ENCODE peak calls at places on chromosomes 13 and 19, in eight cellular contexts. P is Caco-2, I is IMR-90, R is cardiac muscle cell, B is tibial artery, A is transverse colon, F is brain microvascular endothelial cell, U is sigmoid colon. H is an unnamed sample. For H3K36me3, the result is how much of the 10 kb centered on the place peaks cover.

GRCh38 chr13:31898383-31899071 is 133.0 kb upstream of the FRY start:
- DNase-seq in P (no peak), I (no peak), R (no peak), B (no peak), A (no peak), F (no peak), U (no peak), H (no peak)

GRCh38 chr13:33172400-33172799 is 113.2 kb downstream of the STARD13 start:
- DNase-seq in P (no peak), I (no peak), R (no peak), B (no peak), A (no peak), F (peak), U (no peak), H (peak)

GRCh38 chr13:31213681-31214289 is 14.0 kb downstream of the B3GLCT start:
- DNase-seq in P (no peak), I (peak), R (no peak), B (no peak), A (no peak), F (no peak), U (no peak), H (no peak)

GRCh38 chr19:45306040-45306439 is 16.6 kb downstream of the CKM start:
- DNase-seq in P (no peak), I (no peak), R (no peak), B (no peak), A (no peak), F (no peak), U (no peak), H (peak)

GRCh38 chr19:36115453-36116343 is at the start of gene TBCB:
- DNase-seq in P (no peak), I (peak), R (peak), B (no peak), A (peak), F (peak), U (peak), H (no peak)

GRCh38 chr19:23190341-23190740 is 59.9 kb downstream of the ZNF724 start:
- DNase-seq in P (no peak), I (no peak), R (no peak), B (no peak), A (no peak), F (no peak), U (no peak), H (no peak)

GRCh38 chr13:28991764-28992163 is 171.6 kb downstream of the MTUS2 start:
- DNase-seq in P (no peak), I (no peak), R (no peak), B (no peak), A (no peak), F (no peak), U (no peak), H (no peak)

GRCh38 chr19:5485286-5485636 is 30.0 kb downstream of the ZNRF4 start:
- DNase-seq in P (no peak), I (no peak), R (no peak), B (no peak), A (no peak), F (no peak), U (no peak), H (no peak)

GRCh38 chr19:2176336-2176994 is 12.7 kb downstream of the DOT1L start:
- DNase-seq in P (no peak), I (no peak), R (no peak), B (no peak), A (no peak), F (no peak), U (no peak), H (peak)

GRCh38 chr13:51590966-51591627 is 6.8 kb downstream of the WDFY2 start:
- DNase-seq in P (peak), I (peak), R (peak), B (no peak), A (no peak), F (peak), U (no peak), H (peak)

GRCh38 chr13:82647540-82647939 is 1234.7 kb downstream of the SLITRK1 start:
- DNase-seq in P (no peak), I (no peak), R (no peak), B (no peak), A (no peak), F (no peak), U (no peak), H (no peak)

GRCh38 chr19:44647144-44647543 is 3.4 kb downstream of the PVR start:
- DNase-seq in P (no peak), I (no peak), R (no peak), B (no peak), A (no peak), F (no peak), U (no peak), H (no peak)

GRCh38 chr19:5937550-5937949 is 23.5 kb downstream of the CAPS start:
- DNase-seq in P (no peak), I (no peak), R (no peak), B (no peak), A (no peak), F (no peak), U (no peak), H (no peak)

GRCh38 chr13:21576424-21576823 is 27.5 kb downstream of the MICU2 start:
- DNase-seq in P (no peak), I (peak), R (peak), B (no peak), A (no peak), F (no peak), U (no peak), H (no peak)

GRCh38 chr13:102960959-102961358 is 105.3 kb downstream of the SLC10A2 start:
- DNase-seq in P (no peak), I (no peak), R (no peak), B (no peak), A (no peak), F (no peak), U (no peak), H (no peak)

GRCh38 chr19:5934779-5935472 is 20.9 kb downstream of the CAPS start:
- DNase-seq in P (no peak), I (peak), R (peak), B (no peak), A (no peak), F (peak), U (no peak), H (no peak)

GRCh38 chr19:18756896-18757295 is 34.2 kb downstream of the COMP start:
- DNase-seq in P (no peak), I (no peak), R (no peak), B (no peak), A (no peak), F (no peak), U (no peak), H (peak)

GRCh38 chr19:6018786-6019185 is 40.8 kb upstream of the RANBP3 start:
- DNase-seq in P (no peak), I (no peak), R (no peak), B (no peak), A (no peak), F (no peak), U (peak), H (no peak)

GRCh38 chr13:31413531-31413930 is 213.8 kb downstream of the B3GLCT start:
- DNase-seq in P (no peak), I (no peak), R (no peak), B (no peak), A (no peak), F (no peak), U (no peak), H (no peak)

GRCh38 chr13:47463726-47464125 is 537.3 kb downstream of the SUCLA2 start:
- DNase-seq in P (no peak), I (peak), R (peak), B (no peak), A (no peak), F (peak), U (no peak), H (no peak)

GRCh38 chr13:55553736-55554135 is 1587.0 kb upstream of the PRR20A start:
- DNase-seq in P (no peak), I (no peak), R (no peak), B (no peak), A (no peak), F (no peak), U (no peak), H (no peak)

GRCh38 chr13:84413016-84413415 is 530.7 kb upstream of the SLITRK1 start:
- DNase-seq in P (no peak), I (no peak), R (no peak), B (no peak), A (no peak), F (no peak), U (no peak), H (no peak)

GRCh38 chr19:53019684-53020083 is 6.0 kb downstream of the ERVV-1 start:
- DNase-seq in P (no peak), I (no peak), R (peak), B (no peak), A (no peak), F (no peak), U (no peak), H (no peak)

GRCh38 chr19:17321655-17322489 is 12.5 kb downstream of the DDA1 start:
- DNase-seq in P (no peak), I (no peak), R (no peak), B (no peak), A (no peak), F (no peak), U (no peak), H (no peak)

GRCh38 chr13:102609696-102610095 is 12.9 kb downstream of the TPP2 start:
- DNase-seq in P (no peak), I (no peak), R (no peak), B (no peak), A (no peak), F (no peak), U (no peak), H (no peak)

DNA sequence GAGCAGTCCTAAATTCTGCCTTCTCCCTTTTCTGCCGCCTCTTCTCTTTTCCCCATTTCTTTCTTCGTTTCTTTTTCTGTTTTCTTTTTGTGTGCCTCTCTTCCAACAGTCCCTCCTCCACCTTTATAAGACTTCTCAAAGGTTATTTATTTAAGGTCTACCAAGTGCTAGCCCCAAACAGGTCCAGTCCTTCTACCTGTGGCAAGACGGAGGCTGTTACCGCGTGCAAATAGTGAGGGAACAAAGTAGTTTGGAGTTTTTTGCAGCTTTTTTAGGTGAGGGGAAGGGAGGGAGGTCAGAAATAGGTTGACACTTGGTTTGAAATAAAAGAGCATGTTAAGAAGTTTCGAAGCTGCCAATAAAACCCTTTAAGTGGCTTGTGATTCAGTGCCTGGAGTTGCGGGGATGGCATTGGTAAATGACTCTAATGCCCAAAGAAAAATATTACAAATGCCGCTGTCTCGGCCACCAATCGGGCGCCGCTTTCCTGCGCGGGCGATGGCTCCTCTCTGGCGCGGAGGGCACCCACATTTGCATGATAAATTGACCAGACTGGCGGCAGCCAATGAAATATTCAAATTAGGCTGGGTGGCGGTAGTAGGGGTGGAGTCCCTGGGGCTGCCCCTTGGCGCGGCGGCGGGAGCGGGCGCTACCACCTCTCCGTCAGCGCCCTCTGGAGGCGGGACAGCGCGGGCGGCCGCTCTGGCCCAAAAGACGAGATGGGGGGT is 7.5 kb upstream of the TSHZ3 start:
- DNase-seq in P (no peak), I (no peak), R (no peak), B (no peak), A (peak), F (no peak), U (no peak), H (no peak)
- TF ChIP-seq CTCF in P (peak), I (no peak), R (peak), B (peak), A (peak), F (peak), U (peak), H (peak)

GRCh38 chr13:24004971-24005370 is 107.7 kb upstream of the C1QTNF9B start:
- DNase-seq in P (no peak), I (no peak), R (no peak), B (no peak), A (no peak), F (no peak), U (no peak), H (no peak)
- H3K36me3 ChIP-seq in P (under half), I (under half), R (under half), B (under half), A (under half), F (under half), U (under half), H (under half)

GRCh38 chr19:708154-709141 is at the start of gene PALM:
- DNase-seq in P (peak), I (no peak), R (peak), B (no peak), A (no peak), F (no peak), U (peak), H (no peak)
- H3K4me3 ChIP-seq in P (peak), I (peak), R (peak), B (peak), A (peak), F (peak), U (peak), H (no peak)

GRCh38 chr13:67642638-67643037 is 412.5 kb upstream of the PCDH9 start:
- DNase-seq in P (no peak), I (no peak), R (no peak), B (no peak), A (no peak), F (no peak), U (no peak), H (no peak)

DNA sequence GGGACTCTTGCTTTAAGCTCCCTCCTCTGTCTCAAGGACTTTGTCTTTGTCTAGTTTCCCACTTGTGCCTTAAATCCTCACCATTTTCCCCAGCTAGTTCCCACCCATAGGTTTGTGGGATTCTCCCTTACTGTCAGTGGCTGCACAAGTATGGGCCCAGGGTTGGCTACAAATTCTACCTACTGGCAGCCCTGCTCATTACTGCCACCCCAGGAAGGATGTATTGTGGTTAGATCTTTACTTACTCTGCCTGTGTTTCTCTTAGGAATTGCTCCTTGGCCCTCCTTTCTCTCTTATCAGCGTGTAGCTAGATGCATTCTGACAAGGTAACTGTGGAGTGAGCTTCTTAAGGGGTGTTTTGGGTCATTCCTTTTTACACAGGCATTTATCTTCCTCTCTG is 413.5 kb upstream of the PCDH9 start:
- DNase-seq in P (peak), I (no peak), R (no peak), B (no peak), A (no peak), F (no peak), U (no peak), H (no peak)
- TF ChIP-seq CTCF in P (no peak), I (no peak), R (no peak), B (no peak), A (no peak), F (peak), U (no peak), H (no peak)

DNA sequence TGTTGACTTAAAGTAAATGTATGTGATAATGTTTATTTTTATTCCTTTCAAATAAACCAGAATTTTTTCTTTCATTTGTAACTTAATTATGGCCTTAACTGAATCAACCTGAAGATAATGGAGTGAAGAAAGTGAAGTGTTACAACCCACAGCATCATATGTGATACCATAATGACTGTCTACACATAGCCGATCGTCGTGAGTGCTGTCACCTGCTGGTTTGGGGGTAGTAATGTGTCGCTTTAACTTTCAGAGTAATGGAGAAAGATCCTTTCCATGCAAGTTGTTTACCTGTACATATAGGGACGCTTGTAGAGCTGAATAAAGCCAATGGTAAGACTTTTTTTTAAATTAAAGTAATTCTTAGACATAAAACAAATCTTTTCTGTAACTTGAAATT is 9.9 kb downstream of the CDC16 start:
- DNase-seq in P (no peak), I (no peak), R (no peak), B (no peak), A (no peak), F (no peak), U (no peak), H (no peak)
- H3K36me3 ChIP-seq in P (under half), I (half or more), R (half or more), B (half or more), A (under half), F (half or more), U (half or more), H (under half)

DNA sequence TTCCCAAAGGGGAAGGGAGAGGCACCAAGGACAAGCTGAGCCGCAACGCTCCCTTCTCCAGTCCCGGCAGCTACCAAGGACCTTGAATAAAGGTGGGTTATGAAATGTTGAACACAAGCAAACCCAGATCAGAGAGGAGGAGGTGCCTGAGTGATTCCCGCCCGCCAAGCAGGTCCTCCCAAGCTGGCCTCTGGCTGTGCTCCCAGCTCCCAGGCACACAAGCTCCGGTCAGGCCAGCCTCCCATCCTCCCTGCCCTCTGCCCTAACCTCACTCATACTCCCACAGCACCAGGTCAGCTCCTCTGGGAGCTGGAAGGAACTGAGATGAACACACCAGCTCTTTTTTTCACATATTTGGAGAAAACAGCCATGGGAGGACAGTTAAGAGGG is 3.7 kb downstream of the NAPA start:
- DNase-seq in P (no peak), I (no peak), R (peak), B (no peak), A (no peak), F (no peak), U (no peak), H (no peak)
- H3K4me3 ChIP-seq in P (no peak), I (no peak), R (no peak), B (no peak), A (no peak), F (no peak), U (no peak), H (no peak)

DNA sequence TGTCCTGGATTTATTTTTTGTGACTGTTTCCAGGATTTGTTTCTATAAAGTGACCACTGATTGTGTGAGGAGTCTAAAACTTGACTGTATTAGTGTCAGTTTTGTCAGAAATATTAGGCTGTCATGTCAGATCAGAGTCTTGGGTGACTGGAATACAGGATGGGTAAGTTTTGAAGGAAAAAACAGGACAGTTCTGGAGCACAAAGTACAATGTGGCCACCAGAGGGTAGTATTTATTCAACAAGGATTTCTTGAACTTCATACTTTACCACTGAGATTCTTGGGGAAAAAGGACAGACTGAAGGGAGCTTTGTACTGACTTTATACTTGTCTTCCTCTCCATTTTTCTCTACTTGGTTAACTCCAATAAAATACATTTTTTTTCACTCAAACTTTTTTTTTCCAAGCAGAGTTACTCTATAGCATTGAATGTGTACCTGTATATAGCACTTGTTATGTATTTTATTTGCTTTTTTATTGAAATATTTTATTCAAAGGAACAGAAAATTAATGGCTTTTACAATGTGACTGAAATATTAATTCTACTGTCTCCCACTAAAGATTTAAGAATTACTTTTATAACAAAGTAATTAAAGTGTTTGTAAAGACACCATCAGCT is 51.1 kb downstream of the LMO7 start:
- DNase-seq in P (peak), I (peak), R (peak), B (no peak), A (no peak), F (peak), U (no peak), H (peak)
- TF ChIP-seq CTCF in P (peak), I (peak), R (peak), B (peak), A (peak), F (peak), U (no peak), H (peak)

GRCh38 chr19:9839415-9839814 is 4.3 kb downstream of the PIN1 start:
- DNase-seq in P (no peak), I (peak), R (peak), B (no peak), A (no peak), F (no peak), U (no peak), H (no peak)

GRCh38 chr19:9838324-9838723 is 3.2 kb downstream of the PIN1 start:
- DNase-seq in P (no peak), I (no peak), R (no peak), B (no peak), A (no peak), F (no peak), U (no peak), H (no peak)

GRCh38 chr19:9847087-9847671 is 12.1 kb downstream of the PIN1 start:
- DNase-seq in P (peak), I (peak), R (peak), B (peak), A (peak), F (peak), U (peak), H (peak)

GRCh38 chr19:9848060-9848459 is 12.9 kb downstream of the PIN1 start:
- DNase-seq in P (peak), I (no peak), R (no peak), B (no peak), A (no peak), F (no peak), U (no peak), H (no peak)

GRCh38 chr19:9842834-9843625 is 7.9 kb downstream of the PIN1 start:
- DNase-seq in P (no peak), I (no peak), R (no peak), B (no peak), A (no peak), F (no peak), U (no peak), H (no peak)
- H3K36me3 ChIP-seq in P (under half), I (half or more), R (under half), B (half or more), A (under half), F (under half), U (half or more), H (under half)

DNA sequence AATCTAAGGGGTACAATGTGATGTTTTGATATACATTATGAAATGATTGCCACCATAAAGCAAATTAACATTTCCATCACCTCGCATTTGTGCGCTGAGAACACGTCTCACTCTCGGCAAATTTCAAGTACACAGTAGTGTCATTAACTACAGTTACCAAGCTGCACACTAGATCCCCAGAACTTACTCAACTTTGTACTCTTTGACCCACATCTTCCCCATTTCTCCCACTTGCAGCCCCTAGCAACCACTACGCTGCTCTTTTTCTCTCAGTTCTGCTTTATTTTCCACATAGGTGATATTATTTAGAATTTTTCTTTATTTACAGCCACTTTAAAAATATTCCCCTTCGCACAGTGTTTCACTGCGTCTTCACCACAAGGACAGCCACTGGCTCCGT is 486.4 kb downstream of the UQCRFS1 start:
- DNase-seq in P (no peak), I (no peak), R (no peak), B (no peak), A (no peak), F (no peak), U (no peak), H (no peak)
- H3K4me3 ChIP-seq in P (no peak), I (no peak), R (no peak), B (no peak), A (no peak), F (peak), U (no peak), H (no peak)

H was measured in bronchial epithelial cell.